ENCODE peak calls at places on chromosomes 6 and 20, in eight cellular contexts. Y is Jurkat, Clone E6-1; D is left cardiac atrium; J is heart right ventricle; L is neural crest cell; Z is GDM1; N is NCI-H2081; C is C1 segment of cervical spinal cord. U is an unnamed sample.

GRCh38 chr6:63813531-63813930 is 177.9 kb downstream of the PHF3 start:
- DNase-seq in Y (no peak), D (no peak), J (no peak), L (no peak), Z (no peak), N (no peak), C (no peak), U (no peak)

GRCh38 chr20:45330476-45330875 is 17.7 kb downstream of the SDC4 start:
- DNase-seq in Y (no peak), D (no peak), J (no peak), L (no peak), Z (no peak), N (no peak), C (no peak), U (no peak)

GRCh38 chr6:157244175-157244574 is 79.1 kb downstream of the TMEM242 start:
- DNase-seq in Y (no peak), D (peak; percentile 17), J (no peak), L (no peak), Z (no peak), N (no peak), C (no peak), U (no peak)

GRCh38 chr6:101747711-101748110 is 354.2 kb downstream of the GRIK2 start:
- DNase-seq in Y (no peak), D (no peak), J (peak; percentile 13), L (no peak), Z (no peak), N (no peak), C (no peak), U (no peak)

GRCh38 chr6:107585815-107586435 is 96.0 kb downstream of the SOBP start:
- DNase-seq in Y (no peak), D (no peak), J (no peak), L (no peak), Z (no peak), N (no peak), C (no peak), U (no peak)

GRCh38 chr6:155850408-155850841 is 394.8 kb upstream of the NOX3 start:
- DNase-seq in Y (no peak), D (no peak), J (no peak), L (no peak), Z (no peak), N (no peak), C (no peak), U (no peak)

GRCh38 chr6:26032387-26033131 is 54.7 kb upstream of the HFE start:
- DNase-seq in Y (peak; percentile 56), D (no peak), J (no peak), L (no peak), Z (peak; percentile 37), N (no peak), C (no peak), U (peak; percentile 12)

GRCh38 chr20:17571153-17571527 is 1.3 kb downstream of the DSTN start:
- DNase-seq in Y (no peak), D (no peak), J (no peak), L (no peak), Z (no peak), N (no peak), C (no peak), U (no peak)

GRCh38 chr20:48536206-48536605 is 291.6 kb downstream of the PREX1 start:
- DNase-seq in Y (no peak), D (no peak), J (no peak), L (no peak), Z (no peak), N (no peak), C (no peak), U (no peak)

GRCh38 chr6:135506270-135506997 is 8.9 kb upstream of the AHI1 start:
- DNase-seq in Y (peak; percentile 45), D (no peak), J (no peak), L (no peak), Z (peak; percentile 2), N (peak; percentile 17), C (no peak), U (peak; percentile 29)

U was measured in memory B cell.